ENCODE peak calls at places on chromosomes 11 and 22, in four cellular contexts. One of them, this sample, is unnamed. For H3K27me3, the result is how much of the 10 kb centered on the place peaks cover.

GRCh38 chr11:75760710-75761493 is 7.7 kb upstream of the DGAT2 start:
- DNase-seq in endodermal cell: no peak
- DNase-seq in H9: no peak
- DNase-seq in left lung: no peak
- DNase-seq in this sample: peak

GRCh38 chr22:19336133-19337075 is 44.9 kb upstream of the CLTCL1 start:
- DNase-seq in endodermal cell: no peak
- DNase-seq in H9: no peak
- DNase-seq in left lung: no peak
- DNase-seq in this sample: no peak

GRCh38 chr11:108975641-108976071 is 310.8 kb downstream of the DDX10 start:
- DNase-seq in endodermal cell: no peak
- DNase-seq in H9: no peak
- DNase-seq in left lung: no peak
- DNase-seq in this sample: no peak

GRCh38 chr22:32700186-32700882 is 101.2 kb upstream of the TIMP3 start:
- DNase-seq in endodermal cell: peak
- DNase-seq in H9: no peak
- DNase-seq in left lung: no peak
- DNase-seq in this sample: no peak

GRCh38 chr11:68584991-68585524 is 99.3 kb upstream of the GAL start:
- DNase-seq in endodermal cell: no peak
- DNase-seq in H9: no peak
- DNase-seq in left lung: no peak
- DNase-seq in this sample: peak

GRCh38 chr11:95291946-95292345 is 60.9 kb upstream of the SESN3 start:
- DNase-seq in endodermal cell: no peak
- DNase-seq in H9: no peak
- DNase-seq in left lung: no peak
- DNase-seq in this sample: no peak

GRCh38 chr11:44979536-44980399 is 29.1 kb upstream of the TP53I11 start:
- DNase-seq in endodermal cell: peak
- DNase-seq in H9: peak
- DNase-seq in left lung: peak
- DNase-seq in this sample: no peak

GRCh38 chr11:130102457-130103249 is 33.0 kb downstream of the APLP2 start:
- DNase-seq in endodermal cell: no peak
- DNase-seq in H9: no peak
- DNase-seq in left lung: no peak
- DNase-seq in this sample: no peak

GRCh38 chr11:69288883-69289242 is 5.1 kb upstream of the MYEOV start:
- DNase-seq in endodermal cell: no peak
- DNase-seq in H9: no peak
- DNase-seq in left lung: no peak
- DNase-seq in this sample: no peak

GRCh38 chr22:46578824-46579561 is 41.2 kb upstream of the GRAMD4 start:
- DNase-seq in endodermal cell: peak
- DNase-seq in H9: peak
- DNase-seq in left lung: peak
- DNase-seq in this sample: no peak

GRCh38 chr22:44906999-44907644 is 102.7 kb downstream of the PHF21B start:
- DNase-seq in endodermal cell: peak
- DNase-seq in H9: no peak
- DNase-seq in left lung: no peak
- DNase-seq in this sample: no peak

GRCh38 chr22:19709063-19709769 is 5.1 kb upstream of the SEPTIN5 start:
- DNase-seq in endodermal cell: peak
- DNase-seq in H9: peak
- DNase-seq in left lung: peak
- DNase-seq in this sample: no peak

GRCh38 chr22:26610072-26610958 is 7.5 kb downstream of the CRYBB1 start:
- DNase-seq in endodermal cell: no peak
- DNase-seq in H9: no peak
- DNase-seq in left lung: no peak
- DNase-seq in this sample: peak

GRCh38 chr22:42202669-42203068 is 67.8 kb downstream of the TCF20 start:
- DNase-seq in endodermal cell: peak
- DNase-seq in H9: no peak
- DNase-seq in left lung: no peak
- DNase-seq in this sample: peak

GRCh38 chr11:18490319-18490718 is 34.7 kb downstream of the LDHAL6A start:
- DNase-seq in endodermal cell: no peak
- DNase-seq in H9: no peak
- DNase-seq in left lung: no peak
- DNase-seq in this sample: no peak

GRCh38 chr11:130168105-130168504 is 8.5 kb downstream of the ST14 start:
- DNase-seq in endodermal cell: no peak
- DNase-seq in H9: no peak
- DNase-seq in left lung: no peak
- DNase-seq in this sample: peak

GRCh38 chr11:126307706-126308105 is 3.8 kb downstream of the DCPS start:
- DNase-seq in endodermal cell: peak
- DNase-seq in H9: peak
- DNase-seq in left lung: no peak
- DNase-seq in this sample: peak

GRCh38 chr22:21045585-21046294 is at the start of gene LRRC74B:
- DNase-seq in endodermal cell: peak
- DNase-seq in H9: peak
- DNase-seq in left lung: peak
- DNase-seq in this sample: peak

GRCh38 chr11:120511804-120512726 is 517 bp downstream of the GRIK4 start:
- DNase-seq in endodermal cell: peak
- DNase-seq in H9: no peak
- DNase-seq in left lung: peak
- DNase-seq in this sample: no peak

GRCh38 chr11:78935408-78936101 is 360.9 kb upstream of the NARS2 start:
- DNase-seq in endodermal cell: no peak
- DNase-seq in H9: no peak
- DNase-seq in left lung: no peak
- DNase-seq in this sample: no peak

GRCh38 chr11:14075118-14075601 is 112.6 kb downstream of the SPON1 start:
- DNase-seq in endodermal cell: peak
- DNase-seq in H9: no peak
- DNase-seq in left lung: no peak
- DNase-seq in this sample: no peak

GRCh38 chr11:108693852-108694251 is 29.0 kb downstream of the DDX10 start:
- DNase-seq in endodermal cell: no peak
- DNase-seq in H9: no peak
- DNase-seq in left lung: no peak
- DNase-seq in this sample: peak

GRCh38 chr22:49622241-49623105 is 205.2 kb downstream of the BRD1 start:
- DNase-seq in endodermal cell: no peak
- DNase-seq in H9: no peak
- DNase-seq in left lung: peak
- DNase-seq in this sample: no peak

GRCh38 chr11:122663764-122664163 is 8.2 kb downstream of the UBASH3B start:
- DNase-seq in endodermal cell: no peak
- DNase-seq in H9: no peak
- DNase-seq in left lung: no peak
- DNase-seq in this sample: no peak

GRCh38 chr11:34013893-34014571 is 37.5 kb upstream of the CAPRIN1 start:
- DNase-seq in endodermal cell: no peak
- DNase-seq in H9: no peak
- DNase-seq in left lung: no peak
- DNase-seq in this sample: no peak

GRCh38 chr11:8384199-8384821 is 120.6 kb upstream of the LMO1 start:
- DNase-seq in endodermal cell: peak
- DNase-seq in H9: peak
- DNase-seq in left lung: peak
- DNase-seq in this sample: no peak

GRCh38 chr11:86180415-86180814 is 64.1 kb upstream of the EED start:
- DNase-seq in endodermal cell: no peak
- DNase-seq in H9: no peak
- DNase-seq in left lung: no peak
- DNase-seq in this sample: no peak

GRCh38 chr11:65592840-65593517 is 2.6 kb downstream of the KCNK7 start:
- DNase-seq in endodermal cell: peak
- DNase-seq in H9: no peak
- DNase-seq in left lung: no peak
- DNase-seq in this sample: no peak

GRCh38 chr11:128854801-128855200 is 12.3 kb downstream of the KCNJ1 start:
- DNase-seq in endodermal cell: no peak
- DNase-seq in H9: no peak
- DNase-seq in left lung: no peak
- DNase-seq in this sample: no peak

GRCh38 chr11:78952188-78952587 is 377.5 kb upstream of the NARS2 start:
- DNase-seq in endodermal cell: no peak
- DNase-seq in H9: no peak
- DNase-seq in left lung: no peak
- DNase-seq in this sample: no peak

GRCh38 chr22:27772370-27773235 is 29.0 kb downstream of the MN1 start:
- DNase-seq in endodermal cell: no peak
- DNase-seq in H9: no peak
- DNase-seq in left lung: no peak
- DNase-seq in this sample: no peak

GRCh38 chr11:4123218-4123617 is 28.6 kb downstream of the RRM1 start:
- DNase-seq in endodermal cell: no peak
- DNase-seq in H9: no peak
- DNase-seq in left lung: no peak
- DNase-seq in this sample: no peak

GRCh38 chr11:118401880-118402590 is 629 bp downstream of the ATP5MG start:
- DNase-seq in endodermal cell: no peak
- DNase-seq in H9: no peak
- DNase-seq in left lung: no peak
- DNase-seq in this sample: peak

GRCh38 chr22:43726296-43726695 is 85.8 kb downstream of the EFCAB6 start:
- DNase-seq in endodermal cell: no peak
- DNase-seq in H9: no peak
- DNase-seq in left lung: no peak
- DNase-seq in this sample: no peak

GRCh38 chr22:43723816-43724215 is 88.3 kb downstream of the EFCAB6 start:
- DNase-seq in endodermal cell: no peak
- DNase-seq in H9: no peak
- DNase-seq in left lung: no peak
- DNase-seq in this sample: no peak

GRCh38 chr22:43722444-43722843 is 89.7 kb downstream of the EFCAB6 start:
- DNase-seq in endodermal cell: no peak
- DNase-seq in H9: no peak
- DNase-seq in left lung: no peak
- DNase-seq in this sample: no peak

DNA sequence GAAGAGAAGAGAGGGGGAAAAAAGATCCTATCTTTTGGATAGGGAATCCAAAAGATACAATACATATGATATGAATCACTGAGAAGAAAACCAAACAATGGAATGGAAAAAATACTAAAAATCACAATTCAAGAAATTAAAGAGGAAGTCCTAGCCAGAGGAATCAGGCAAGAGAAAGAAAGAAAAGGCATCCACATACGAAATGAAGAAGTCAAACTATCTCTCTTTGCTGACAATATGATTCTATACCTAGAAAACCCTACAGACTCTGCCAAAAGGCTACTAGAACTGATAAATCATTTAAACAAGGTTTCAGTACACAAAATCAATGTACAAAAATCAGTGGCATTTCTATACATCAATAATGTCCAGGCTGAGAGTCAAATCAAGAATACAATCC is 91.4 kb downstream of the EFCAB6 start:
- DNase-seq in endodermal cell: no peak
- DNase-seq in H9: no peak
- DNase-seq in left lung: no peak
- DNase-seq in this sample: no peak
- H3K27me3 ChIP-seq in endodermal cell: under half
- H3K27me3 ChIP-seq in H9: under half
- H3K27me3 ChIP-seq in left lung: under half
- H3K27me3 ChIP-seq in this sample: under half

GRCh38 chr11:55357560-55358184 is 10.1 kb upstream of the OR4A15 start:
- DNase-seq in endodermal cell: no peak
- DNase-seq in H9: no peak
- DNase-seq in left lung: no peak
- DNase-seq in this sample: no peak
- TF ChIP-seq CTCF in endodermal cell: peak
- TF ChIP-seq CTCF in H9: no peak
- TF ChIP-seq CTCF in left lung: no peak
- TF ChIP-seq CTCF in this sample: no peak

GRCh38 chr22:39244496-39245129 is at the start of gene PDGFB:
- DNase-seq in endodermal cell: peak
- DNase-seq in H9: no peak
- DNase-seq in left lung: peak
- DNase-seq in this sample: no peak

GRCh38 chr22:39245130-39246039 is 603 bp upstream of the PDGFB start:
- DNase-seq in endodermal cell: no peak
- DNase-seq in H9: no peak
- DNase-seq in left lung: no peak
- DNase-seq in this sample: no peak

GRCh38 chr22:39246690-39247332 is 2.0 kb upstream of the PDGFB start:
- DNase-seq in endodermal cell: no peak
- DNase-seq in H9: no peak
- DNase-seq in left lung: no peak
- DNase-seq in this sample: no peak

GRCh38 chr22:39247379-39247778 is 2.6 kb upstream of the PDGFB start:
- DNase-seq in endodermal cell: no peak
- DNase-seq in H9: no peak
- DNase-seq in left lung: no peak
- DNase-seq in this sample: no peak

DNA sequence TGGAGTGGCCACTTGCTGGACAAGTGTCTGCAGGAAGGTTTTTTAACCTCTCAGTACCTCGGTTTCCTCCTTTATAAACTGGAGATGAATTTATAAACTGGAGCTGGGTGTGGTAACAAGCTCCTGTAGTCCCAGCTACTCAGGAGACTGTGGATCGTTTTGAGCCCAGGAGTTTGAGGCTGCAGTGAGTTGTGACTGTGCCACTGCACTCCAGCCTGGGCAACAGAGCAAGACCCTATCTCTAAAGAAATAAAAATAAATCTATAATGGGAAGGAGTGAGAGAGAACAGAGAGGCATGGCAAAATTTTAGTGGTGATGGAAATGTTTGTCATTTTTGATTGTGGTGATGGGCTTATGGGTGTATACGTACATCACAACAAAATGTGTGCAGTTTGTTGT is 1.4 kb upstream of the PDGFB start:
- DNase-seq in endodermal cell: no peak
- DNase-seq in H9: no peak
- DNase-seq in left lung: no peak
- DNase-seq in this sample: no peak
- H3K27me3 ChIP-seq in endodermal cell: under half
- H3K27me3 ChIP-seq in H9: under half
- H3K27me3 ChIP-seq in left lung: under half
- H3K27me3 ChIP-seq in this sample: under half

DNA sequence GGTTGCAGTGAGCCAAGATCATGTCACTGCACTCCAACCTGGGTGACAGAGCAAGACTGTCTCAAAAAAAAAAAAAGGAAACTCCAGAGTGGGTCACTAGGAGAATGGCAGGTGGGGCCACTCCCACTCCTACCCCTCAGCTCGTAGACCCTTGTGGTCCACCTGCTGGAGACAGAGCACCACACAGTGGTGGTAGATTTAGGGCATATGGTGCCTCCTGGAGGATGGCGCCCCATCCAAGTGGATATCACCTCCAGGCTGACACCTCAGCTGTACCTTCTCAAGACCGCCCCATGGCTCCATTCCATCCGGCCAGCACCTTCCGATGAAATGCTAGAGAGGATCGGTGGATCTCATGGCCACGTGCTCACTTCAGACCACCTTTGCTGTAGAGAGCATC is 6.2 kb downstream of the CYTH4 start:
- DNase-seq in endodermal cell: no peak
- DNase-seq in H9: no peak
- DNase-seq in left lung: peak
- DNase-seq in this sample: no peak
- TF ChIP-seq CTCF in endodermal cell: peak
- TF ChIP-seq CTCF in H9: no peak
- TF ChIP-seq CTCF in left lung: no peak
- TF ChIP-seq CTCF in this sample: no peak

This sample was measured in brain microvascular endothelial cell.